ENCODE peak calls at places on chromosomes 12 and 14, in nine cellular contexts. One of them, this sample, is unnamed.

GRCh38 chr14:96121660-96122395 is 82.7 kb downstream of the C14orf132 start:
- DNase-seq in left lung: no peak
- DNase-seq in astrocyte: peak; percentile 71
- DNase-seq in hepatocyte: no peak
- DNase-seq in IMR-90: peak; percentile 94
- DNase-seq in Peyer's patch: no peak
- DNase-seq in spleen: no peak
- DNase-seq in heart left ventricle: no peak
- DNase-seq in sigmoid colon: no peak
- DNase-seq in this sample: no peak

GRCh38 chr14:79395061-79395460 is 816.2 kb downstream of the DIO2 start:
- DNase-seq in Peyer's patch: no peak
- DNase-seq in astrocyte: peak; percentile 56
- DNase-seq in sigmoid colon: no peak
- DNase-seq in hepatocyte: no peak
- DNase-seq in IMR-90: peak; percentile 54
- DNase-seq in left lung: no peak
- DNase-seq in spleen: no peak
- DNase-seq in heart left ventricle: no peak
- DNase-seq in this sample: no peak

GRCh38 chr14:24911324-24912095 is 138.4 kb downstream of the STXBP6 start:
- DNase-seq in spleen: no peak
- DNase-seq in IMR-90: peak; percentile 82
- DNase-seq in heart left ventricle: no peak
- DNase-seq in sigmoid colon: no peak
- DNase-seq in Peyer's patch: no peak
- DNase-seq in left lung: no peak
- DNase-seq in hepatocyte: peak; percentile 54
- DNase-seq in astrocyte: peak; percentile 72
- DNase-seq in this sample: no peak

GRCh38 chr12:122726056-122726558 is 4.5 kb downstream of the HCAR1 start:
- DNase-seq in astrocyte: peak; percentile 47
- DNase-seq in left lung: no peak
- DNase-seq in Peyer's patch: no peak
- DNase-seq in IMR-90: no peak
- DNase-seq in heart left ventricle: no peak
- DNase-seq in sigmoid colon: no peak
- DNase-seq in hepatocyte: peak; percentile 77
- DNase-seq in spleen: no peak
- DNase-seq in this sample: no peak

GRCh38 chr14:102442241-102443211 is 67.0 kb downstream of the ANKRD9 start:
- DNase-seq in heart left ventricle: no peak
- DNase-seq in spleen: no peak
- DNase-seq in left lung: no peak
- DNase-seq in astrocyte: no peak
- DNase-seq in hepatocyte: peak; percentile 71
- DNase-seq in sigmoid colon: no peak
- DNase-seq in IMR-90: peak; percentile 22
- DNase-seq in Peyer's patch: peak; percentile 84
- DNase-seq in this sample: peak; percentile 94

GRCh38 chr14:71166434-71166833 is 259.2 kb downstream of the PCNX1 start:
- DNase-seq in left lung: no peak
- DNase-seq in IMR-90: peak; percentile 85
- DNase-seq in spleen: no peak
- DNase-seq in Peyer's patch: no peak
- DNase-seq in hepatocyte: peak; percentile 65
- DNase-seq in astrocyte: peak; percentile 70
- DNase-seq in heart left ventricle: no peak
- DNase-seq in sigmoid colon: no peak
- DNase-seq in this sample: peak; percentile 73

GRCh38 chr12:3724096-3724805 is 28.7 kb downstream of the CRACR2A start:
- DNase-seq in sigmoid colon: no peak
- DNase-seq in left lung: no peak
- DNase-seq in hepatocyte: no peak
- DNase-seq in spleen: no peak
- DNase-seq in Peyer's patch: no peak
- DNase-seq in heart left ventricle: no peak
- DNase-seq in IMR-90: no peak
- DNase-seq in astrocyte: no peak
- DNase-seq in this sample: no peak

GRCh38 chr14:77498120-77498979 is at the start of gene ISM2:
- DNase-seq in heart left ventricle: no peak
- DNase-seq in spleen: peak; percentile 85
- DNase-seq in Peyer's patch: peak; percentile 65
- DNase-seq in astrocyte: peak; percentile 8
- DNase-seq in hepatocyte: peak; percentile 69
- DNase-seq in sigmoid colon: peak; percentile 61
- DNase-seq in left lung: peak; percentile 81
- DNase-seq in IMR-90: peak; percentile 28
- DNase-seq in this sample: peak; percentile 34

GRCh38 chr14:26702721-26703250 is 105.0 kb upstream of the NOVA1 start:
- DNase-seq in heart left ventricle: no peak
- DNase-seq in hepatocyte: no peak
- DNase-seq in Peyer's patch: no peak
- DNase-seq in spleen: no peak
- DNase-seq in astrocyte: peak; percentile 25
- DNase-seq in left lung: no peak
- DNase-seq in IMR-90: no peak
- DNase-seq in sigmoid colon: no peak
- DNase-seq in this sample: no peak

GRCh38 chr12:40224439-40225291 is at the start of gene LRRK2:
- DNase-seq in Peyer's patch: peak; percentile 68
- DNase-seq in left lung: peak; percentile 99
- DNase-seq in astrocyte: peak; percentile 65
- DNase-seq in spleen: peak; percentile 99
- DNase-seq in hepatocyte: peak; percentile 83
- DNase-seq in IMR-90: peak; percentile 28
- DNase-seq in heart left ventricle: peak; percentile 86
- DNase-seq in sigmoid colon: peak; percentile 94
- DNase-seq in this sample: peak; percentile 60

GRCh38 chr14:71728386-71728785 is 203.8 kb upstream of the RGS6 start:
- DNase-seq in heart left ventricle: no peak
- DNase-seq in sigmoid colon: no peak
- DNase-seq in astrocyte: peak; percentile 80
- DNase-seq in IMR-90: peak; percentile 38
- DNase-seq in hepatocyte: no peak
- DNase-seq in spleen: no peak
- DNase-seq in Peyer's patch: no peak
- DNase-seq in left lung: no peak
- DNase-seq in this sample: no peak

GRCh38 chr14:21978999-21979314 is 305.3 kb upstream of the OR4E1 start:
- DNase-seq in Peyer's patch: no peak
- DNase-seq in sigmoid colon: no peak
- DNase-seq in IMR-90: no peak
- DNase-seq in spleen: no peak
- DNase-seq in heart left ventricle: no peak
- DNase-seq in astrocyte: no peak
- DNase-seq in left lung: no peak
- DNase-seq in hepatocyte: no peak
- DNase-seq in this sample: no peak

DNA sequence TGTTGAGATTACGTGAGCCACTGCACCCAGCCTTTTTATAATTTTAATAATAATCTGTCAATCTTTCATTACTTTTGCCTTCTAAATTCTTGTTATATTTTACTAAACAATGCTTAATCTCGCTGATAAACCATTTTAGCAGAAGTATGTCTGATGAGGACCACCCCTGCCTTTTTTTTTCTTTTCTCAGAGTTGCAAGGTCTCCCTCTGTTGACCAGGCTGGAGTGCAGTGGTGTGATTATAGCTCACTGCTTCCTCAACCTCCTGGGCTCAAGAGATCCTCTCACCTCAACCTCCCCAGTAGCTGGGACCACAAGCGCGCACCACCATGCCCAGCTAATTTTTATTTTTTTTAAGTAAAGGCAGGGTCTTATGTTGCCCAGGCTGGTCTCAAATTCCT is 118.6 kb upstream of the DNM1L start:
- DNase-seq in IMR-90: no peak
- DNase-seq in heart left ventricle: no peak
- DNase-seq in left lung: no peak
- DNase-seq in astrocyte: no peak
- DNase-seq in sigmoid colon: no peak
- DNase-seq in spleen: no peak
- DNase-seq in hepatocyte: no peak
- DNase-seq in Peyer's patch: no peak
- DNase-seq in this sample: no peak
- H3K4me1 ChIP-seq in IMR-90: peaks cover 11% of the 10 kb centered on the region
- H3K4me1 ChIP-seq in heart left ventricle: peaks cover 5% of the 10 kb centered on the region
- H3K4me1 ChIP-seq in left lung: peaks cover 12% of the 10 kb centered on the region
- H3K4me1 ChIP-seq in astrocyte: peaks cover 6% of the 10 kb centered on the region
- H3K4me1 ChIP-seq in sigmoid colon: no peaks in the 10 kb centered on the region
- H3K4me1 ChIP-seq in spleen: peaks cover 29% of the 10 kb centered on the region
- H3K4me1 ChIP-seq in hepatocyte: peaks cover 7% of the 10 kb centered on the region
- H3K4me1 ChIP-seq in Peyer's patch: peaks cover 4% of the 10 kb centered on the region
- H3K4me1 ChIP-seq in this sample: peaks cover 4% of the 10 kb centered on the region

GRCh38 chr14:105541218-105541617 is 14.8 kb downstream of the TMEM121 start:
- DNase-seq in Peyer's patch: no peak
- DNase-seq in hepatocyte: no peak
- DNase-seq in left lung: no peak
- DNase-seq in astrocyte: no peak
- DNase-seq in sigmoid colon: peak; percentile 58
- DNase-seq in heart left ventricle: no peak
- DNase-seq in spleen: no peak
- DNase-seq in IMR-90: no peak
- DNase-seq in this sample: no peak
- H3K9me3 ChIP-seq in Peyer's patch: no peaks in the 10 kb centered on the region
- H3K9me3 ChIP-seq in hepatocyte: no peaks in the 10 kb centered on the region
- H3K9me3 ChIP-seq in left lung: peaks cover 9% of the 10 kb centered on the region
- H3K9me3 ChIP-seq in astrocyte: no peaks in the 10 kb centered on the region
- H3K9me3 ChIP-seq in sigmoid colon: no peaks in the 10 kb centered on the region
- H3K9me3 ChIP-seq in heart left ventricle: peaks cover 13% of the 10 kb centered on the region
- H3K9me3 ChIP-seq in spleen: peaks cover 10% of the 10 kb centered on the region
- H3K9me3 ChIP-seq in IMR-90: peaks cover 1% of the 10 kb centered on the region
- H3K9me3 ChIP-seq in this sample: no peaks in the 10 kb centered on the region

GRCh38 chr12:85448031-85448430 is 168.0 kb downstream of the ALX1 start:
- DNase-seq in astrocyte: no peak
- DNase-seq in hepatocyte: no peak
- DNase-seq in sigmoid colon: no peak
- DNase-seq in heart left ventricle: no peak
- DNase-seq in left lung: no peak
- DNase-seq in IMR-90: no peak
- DNase-seq in Peyer's patch: no peak
- DNase-seq in spleen: no peak
- DNase-seq in this sample: no peak
- H3K36me3 ChIP-seq in astrocyte: no peaks in the 10 kb centered on the region
- H3K36me3 ChIP-seq in hepatocyte: no peaks in the 10 kb centered on the region
- H3K36me3 ChIP-seq in sigmoid colon: no peaks in the 10 kb centered on the region
- H3K36me3 ChIP-seq in heart left ventricle: no peaks in the 10 kb centered on the region
- H3K36me3 ChIP-seq in left lung: no peaks in the 10 kb centered on the region
- H3K36me3 ChIP-seq in IMR-90: no peaks in the 10 kb centered on the region
- H3K36me3 ChIP-seq in Peyer's patch: no peaks in the 10 kb centered on the region
- H3K36me3 ChIP-seq in spleen: no peaks in the 10 kb centered on the region
- H3K36me3 ChIP-seq in this sample: no peaks in the 10 kb centered on the region

DNA sequence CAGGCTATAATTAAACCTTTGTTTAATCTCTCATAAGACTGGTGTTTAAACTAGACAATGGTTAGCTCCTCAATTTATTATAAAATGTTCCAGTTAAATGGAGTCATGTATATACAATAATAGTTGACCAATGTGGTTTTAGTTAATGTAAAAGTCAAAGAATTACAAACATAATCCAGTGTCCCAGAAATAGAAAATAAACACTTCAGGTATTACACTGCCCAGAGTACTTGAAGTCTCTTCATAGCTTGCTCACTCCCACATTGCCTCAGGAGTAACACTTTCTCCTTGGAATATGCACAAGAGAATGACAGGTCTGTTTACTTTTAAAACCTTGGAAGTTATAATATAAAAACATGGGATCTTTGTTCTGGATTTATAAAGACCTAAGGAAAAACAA is 60.5 kb downstream of the SLC38A1 start:
- DNase-seq in IMR-90: no peak
- DNase-seq in heart left ventricle: no peak
- DNase-seq in Peyer's patch: no peak
- DNase-seq in astrocyte: no peak
- DNase-seq in hepatocyte: no peak
- DNase-seq in sigmoid colon: no peak
- DNase-seq in left lung: no peak
- DNase-seq in spleen: no peak
- DNase-seq in this sample: no peak
- H3K4me1 ChIP-seq in IMR-90: peaks cover 6% of the 10 kb centered on the region
- H3K4me1 ChIP-seq in heart left ventricle: peaks cover 6% of the 10 kb centered on the region
- H3K4me1 ChIP-seq in Peyer's patch: no peaks in the 10 kb centered on the region
- H3K4me1 ChIP-seq in astrocyte: no peaks in the 10 kb centered on the region
- H3K4me1 ChIP-seq in hepatocyte: peaks cover 15% of the 10 kb centered on the region
- H3K4me1 ChIP-seq in sigmoid colon: no peaks in the 10 kb centered on the region
- H3K4me1 ChIP-seq in left lung: no peaks in the 10 kb centered on the region
- H3K4me1 ChIP-seq in spleen: peaks cover 67% of the 10 kb centered on the region
- H3K4me1 ChIP-seq in this sample: no peaks in the 10 kb centered on the region

GRCh38 chr12:66375560-66375959 is 73.3 kb downstream of the HELB start:
- DNase-seq in left lung: no peak
- DNase-seq in spleen: no peak
- DNase-seq in sigmoid colon: no peak
- DNase-seq in astrocyte: no peak
- DNase-seq in IMR-90: no peak
- DNase-seq in heart left ventricle: no peak
- DNase-seq in hepatocyte: no peak
- DNase-seq in Peyer's patch: no peak
- DNase-seq in this sample: no peak
- H3K9me3 ChIP-seq in left lung: no peaks in the 10 kb centered on the region
- H3K9me3 ChIP-seq in spleen: no peaks in the 10 kb centered on the region
- H3K9me3 ChIP-seq in sigmoid colon: no peaks in the 10 kb centered on the region
- H3K9me3 ChIP-seq in astrocyte: no peaks in the 10 kb centered on the region
- H3K9me3 ChIP-seq in IMR-90: no peaks in the 10 kb centered on the region
- H3K9me3 ChIP-seq in heart left ventricle: no peaks in the 10 kb centered on the region
- H3K9me3 ChIP-seq in hepatocyte: no peaks in the 10 kb centered on the region
- H3K9me3 ChIP-seq in Peyer's patch: no peaks in the 10 kb centered on the region
- H3K9me3 ChIP-seq in this sample: no peaks in the 10 kb centered on the region

DNA sequence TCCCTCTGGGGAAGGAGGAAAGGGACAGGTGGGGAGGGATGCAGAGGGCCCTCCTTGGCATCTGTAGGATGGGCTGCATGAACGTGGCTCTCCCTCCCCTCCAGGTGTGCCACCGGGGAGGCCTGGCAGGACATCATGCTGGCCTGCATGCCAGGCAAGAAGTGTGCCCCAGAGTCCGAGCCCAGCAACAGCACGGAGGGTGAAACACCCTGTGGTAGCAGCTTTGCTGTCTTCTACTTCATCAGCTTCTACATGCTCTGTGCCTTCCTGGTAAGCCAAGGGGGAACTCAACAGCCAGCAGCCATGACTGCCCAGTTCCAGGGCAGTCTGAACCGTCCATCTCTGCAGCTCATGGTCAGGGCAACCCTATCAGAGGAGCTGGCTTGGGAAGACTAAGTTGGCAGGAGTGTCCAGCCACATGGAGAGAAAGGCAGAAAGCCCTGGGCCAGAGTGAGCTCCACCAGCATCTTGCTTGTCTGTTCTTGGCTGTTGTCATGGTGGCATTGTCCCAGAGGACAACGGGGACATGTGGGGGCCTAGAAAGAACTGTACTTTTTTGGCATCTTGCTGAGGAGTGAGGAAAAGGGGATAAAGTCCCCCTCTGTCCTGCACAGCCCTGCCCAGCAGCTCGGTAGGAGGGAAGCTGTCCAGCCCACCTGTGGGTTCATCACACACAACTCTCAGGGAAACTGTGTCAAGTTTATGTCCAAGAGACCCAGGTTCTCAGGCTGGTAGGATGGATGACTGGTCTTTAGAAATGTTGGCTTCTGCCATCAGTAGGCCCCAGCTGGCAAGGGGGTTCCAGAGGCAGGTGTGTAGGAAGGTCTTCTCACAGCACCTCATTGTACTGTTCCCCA is 129.8 kb upstream of the FKBP4 start:
- DNase-seq in astrocyte: no peak
- DNase-seq in heart left ventricle: no peak
- DNase-seq in Peyer's patch: peak; percentile 13
- DNase-seq in IMR-90: no peak
- DNase-seq in hepatocyte: no peak
- DNase-seq in left lung: no peak
- DNase-seq in spleen: peak; percentile 51
- DNase-seq in sigmoid colon: peak; percentile 49
- DNase-seq in this sample: no peak
- H3K36me3 ChIP-seq in astrocyte: no peaks in the 10 kb centered on the region
- H3K36me3 ChIP-seq in heart left ventricle: peaks cover 12% of the 10 kb centered on the region
- H3K36me3 ChIP-seq in Peyer's patch: no peaks in the 10 kb centered on the region
- H3K36me3 ChIP-seq in IMR-90: peaks cover 27% of the 10 kb centered on the region
- H3K36me3 ChIP-seq in hepatocyte: no peaks in the 10 kb centered on the region
- H3K36me3 ChIP-seq in left lung: no peaks in the 10 kb centered on the region
- H3K36me3 ChIP-seq in spleen: peaks cover 3% of the 10 kb centered on the region
- H3K36me3 ChIP-seq in sigmoid colon: peaks cover 90% of the 10 kb centered on the region
- H3K36me3 ChIP-seq in this sample: no peaks in the 10 kb centered on the region

This sample was measured in mucosa of descending colon.